ENCODE peak calls at places on chromosomes 1 and 21, in nine cellular contexts. One of them, this sample, is unnamed.

GRCh38 chr1:157595356-157595755 is 2.5 kb downstream of the FCRL4 start:
- DNase-seq in NAMALWA: peak; percentile 67
- DNase-seq in HAP-1: no peak
- DNase-seq in Caki2: no peak
- DNase-seq in SK-MEL-5: no peak
- DNase-seq in GM04503: no peak
- DNase-seq in LHCN-M2: no peak
- DNase-seq in endodermal cell: no peak
- DNase-seq in G401: no peak
- DNase-seq in this sample: no peak

GRCh38 chr1:162301696-162302095 is 75.0 kb downstream of the SPATA46 start:
- DNase-seq in NAMALWA: no peak
- DNase-seq in HAP-1: no peak
- DNase-seq in Caki2: no peak
- DNase-seq in SK-MEL-5: no peak
- DNase-seq in GM04503: no peak
- DNase-seq in LHCN-M2: no peak
- DNase-seq in endodermal cell: no peak
- DNase-seq in G401: peak; percentile 55
- DNase-seq in this sample: no peak

GRCh38 chr1:167052389-167052788 is 37.8 kb downstream of the GPA33 start:
- DNase-seq in NAMALWA: peak; percentile 47
- DNase-seq in HAP-1: peak; percentile 48
- DNase-seq in Caki2: no peak
- DNase-seq in SK-MEL-5: peak; percentile 60
- DNase-seq in GM04503: no peak
- DNase-seq in LHCN-M2: no peak
- DNase-seq in endodermal cell: peak; percentile 86
- DNase-seq in G401: no peak
- DNase-seq in this sample: no peak

GRCh38 chr1:33301273-33301984 is 19.5 kb downstream of the A3GALT2 start:
- DNase-seq in NAMALWA: no peak
- DNase-seq in HAP-1: no peak
- DNase-seq in Caki2: no peak
- DNase-seq in SK-MEL-5: peak; percentile 89
- DNase-seq in GM04503: no peak
- DNase-seq in LHCN-M2: no peak
- DNase-seq in endodermal cell: no peak
- DNase-seq in G401: no peak
- DNase-seq in this sample: no peak

GRCh38 chr1:21638531-21639341 is 30.4 kb downstream of the RAP1GAP start:
- DNase-seq in NAMALWA: no peak
- DNase-seq in HAP-1: no peak
- DNase-seq in Caki2: peak; percentile 99
- DNase-seq in SK-MEL-5: peak; percentile 14
- DNase-seq in GM04503: no peak
- DNase-seq in LHCN-M2: peak; percentile 22
- DNase-seq in endodermal cell: peak; percentile 82
- DNase-seq in G401: no peak
- DNase-seq in this sample: no peak

GRCh38 chr1:157992031-157992568 is 1.3 kb upstream of the KIRREL1 start:
- DNase-seq in NAMALWA: peak; percentile 75
- DNase-seq in HAP-1: peak; percentile 84
- DNase-seq in Caki2: peak; percentile 74
- DNase-seq in SK-MEL-5: peak; percentile 71
- DNase-seq in GM04503: no peak
- DNase-seq in LHCN-M2: peak; percentile 64
- DNase-seq in endodermal cell: peak; percentile 91
- DNase-seq in G401: peak; percentile 37
- DNase-seq in this sample: no peak

GRCh38 chr1:154767315-154768240 is 102.5 kb downstream of the KCNN3 start:
- DNase-seq in NAMALWA: no peak
- DNase-seq in HAP-1: no peak
- DNase-seq in Caki2: peak; percentile 31
- DNase-seq in SK-MEL-5: peak; percentile 91
- DNase-seq in GM04503: peak; percentile 18
- DNase-seq in LHCN-M2: peak; percentile 46
- DNase-seq in endodermal cell: no peak
- DNase-seq in G401: peak; percentile 12
- DNase-seq in this sample: no peak

GRCh38 chr1:182430263-182431068 is 19.5 kb upstream of the RGSL1 start:
- DNase-seq in NAMALWA: peak; percentile 51
- DNase-seq in HAP-1: no peak
- DNase-seq in Caki2: no peak
- DNase-seq in SK-MEL-5: no peak
- DNase-seq in GM04503: no peak
- DNase-seq in LHCN-M2: no peak
- DNase-seq in endodermal cell: no peak
- DNase-seq in G401: no peak
- DNase-seq in this sample: peak; percentile 29

GRCh38 chr1:154745286-154745731 is 124.8 kb downstream of the KCNN3 start:
- DNase-seq in NAMALWA: no peak
- DNase-seq in HAP-1: no peak
- DNase-seq in Caki2: no peak
- DNase-seq in SK-MEL-5: no peak
- DNase-seq in GM04503: no peak
- DNase-seq in LHCN-M2: no peak
- DNase-seq in endodermal cell: peak; percentile 35
- DNase-seq in G401: no peak
- DNase-seq in this sample: peak; percentile 24

GRCh38 chr1:9078035-9078948 is 8.9 kb upstream of the SLC2A5 start:
- DNase-seq in NAMALWA: peak; percentile 48
- DNase-seq in HAP-1: peak; percentile 58
- DNase-seq in Caki2: peak; percentile 28
- DNase-seq in SK-MEL-5: peak; percentile 16
- DNase-seq in GM04503: no peak
- DNase-seq in LHCN-M2: peak; percentile 77
- DNase-seq in endodermal cell: no peak
- DNase-seq in G401: no peak
- DNase-seq in this sample: no peak

GRCh38 chr1:156524481-156524869 is 23.9 kb upstream of the MEF2D start:
- DNase-seq in NAMALWA: peak; percentile 86
- DNase-seq in HAP-1: no peak
- DNase-seq in Caki2: no peak
- DNase-seq in SK-MEL-5: no peak
- DNase-seq in GM04503: no peak
- DNase-seq in LHCN-M2: no peak
- DNase-seq in endodermal cell: no peak
- DNase-seq in G401: no peak
- DNase-seq in this sample: no peak

GRCh38 chr1:201640624-201641023 is 101.7 kb downstream of the NAV1 start:
- DNase-seq in NAMALWA: no peak
- DNase-seq in HAP-1: no peak
- DNase-seq in Caki2: no peak
- DNase-seq in SK-MEL-5: no peak
- DNase-seq in GM04503: peak; percentile 73
- DNase-seq in LHCN-M2: no peak
- DNase-seq in endodermal cell: no peak
- DNase-seq in G401: no peak
- DNase-seq in this sample: no peak

GRCh38 chr1:234871710-234872262 is 256.9 kb downstream of the TOMM20 start:
- DNase-seq in NAMALWA: no peak
- DNase-seq in HAP-1: no peak
- DNase-seq in Caki2: no peak
- DNase-seq in SK-MEL-5: no peak
- DNase-seq in GM04503: no peak
- DNase-seq in LHCN-M2: peak; percentile 92
- DNase-seq in endodermal cell: peak; percentile 70
- DNase-seq in G401: no peak
- DNase-seq in this sample: no peak

GRCh38 chr21:18549214-18549905 is 145.8 kb upstream of the TMPRSS15 start:
- DNase-seq in NAMALWA: no peak
- DNase-seq in HAP-1: no peak
- DNase-seq in Caki2: no peak
- DNase-seq in SK-MEL-5: no peak
- DNase-seq in GM04503: no peak
- DNase-seq in LHCN-M2: peak; percentile 76
- DNase-seq in endodermal cell: no peak
- DNase-seq in G401: no peak
- DNase-seq in this sample: no peak

GRCh38 chr1:235831148-235831547 is 35.6 kb downstream of the LYST start:
- DNase-seq in NAMALWA: no peak
- DNase-seq in HAP-1: no peak
- DNase-seq in Caki2: peak; percentile 16
- DNase-seq in SK-MEL-5: peak; percentile 69
- DNase-seq in GM04503: peak; percentile 20
- DNase-seq in LHCN-M2: peak; percentile 65
- DNase-seq in endodermal cell: no peak
- DNase-seq in G401: peak; percentile 84
- DNase-seq in this sample: no peak

GRCh38 chr1:1148569-1148968 is 25.1 kb upstream of the TTLL10 start:
- DNase-seq in NAMALWA: no peak
- DNase-seq in HAP-1: no peak
- DNase-seq in Caki2: no peak
- DNase-seq in SK-MEL-5: no peak
- DNase-seq in GM04503: no peak
- DNase-seq in LHCN-M2: no peak
- DNase-seq in endodermal cell: no peak
- DNase-seq in G401: no peak
- DNase-seq in this sample: no peak

GRCh38 chr21:40616377-40616704 is 230.6 kb downstream of the DSCAM start:
- DNase-seq in NAMALWA: no peak
- DNase-seq in HAP-1: no peak
- DNase-seq in Caki2: no peak
- DNase-seq in SK-MEL-5: no peak
- DNase-seq in GM04503: no peak
- DNase-seq in LHCN-M2: no peak
- DNase-seq in endodermal cell: no peak
- DNase-seq in G401: no peak
- DNase-seq in this sample: no peak

GRCh38 chr1:16131636-16132324 is 24.1 kb downstream of the EPHA2 start:
- DNase-seq in NAMALWA: no peak
- DNase-seq in HAP-1: no peak
- DNase-seq in Caki2: no peak
- DNase-seq in SK-MEL-5: no peak
- DNase-seq in GM04503: no peak
- DNase-seq in LHCN-M2: no peak
- DNase-seq in endodermal cell: no peak
- DNase-seq in G401: no peak
- DNase-seq in this sample: no peak

GRCh38 chr1:109880961-109881894 is 29.4 kb upstream of the CSF1 start:
- DNase-seq in NAMALWA: no peak
- DNase-seq in HAP-1: no peak
- DNase-seq in Caki2: no peak
- DNase-seq in SK-MEL-5: no peak
- DNase-seq in GM04503: no peak
- DNase-seq in LHCN-M2: no peak
- DNase-seq in endodermal cell: no peak
- DNase-seq in G401: no peak
- DNase-seq in this sample: no peak

GRCh38 chr1:83499998-83500397 is 498.9 kb downstream of the TTLL7 start:
- DNase-seq in NAMALWA: no peak
- DNase-seq in HAP-1: no peak
- DNase-seq in Caki2: no peak
- DNase-seq in SK-MEL-5: no peak
- DNase-seq in GM04503: no peak
- DNase-seq in LHCN-M2: no peak
- DNase-seq in endodermal cell: no peak
- DNase-seq in G401: no peak
- DNase-seq in this sample: no peak

GRCh38 chr21:25582888-25583287 is 24.4 kb downstream of the MRPL39 start:
- DNase-seq in NAMALWA: no peak
- DNase-seq in HAP-1: no peak
- DNase-seq in Caki2: no peak
- DNase-seq in SK-MEL-5: no peak
- DNase-seq in GM04503: no peak
- DNase-seq in LHCN-M2: no peak
- DNase-seq in endodermal cell: no peak
- DNase-seq in G401: no peak
- DNase-seq in this sample: no peak

GRCh38 chr21:17673261-17674020 is 60.7 kb upstream of the BTG3 start:
- DNase-seq in NAMALWA: no peak
- DNase-seq in HAP-1: peak; percentile 44
- DNase-seq in Caki2: no peak
- DNase-seq in SK-MEL-5: peak; percentile 84
- DNase-seq in GM04503: no peak
- DNase-seq in LHCN-M2: peak; percentile 2
- DNase-seq in endodermal cell: no peak
- DNase-seq in G401: no peak
- DNase-seq in this sample: no peak

GRCh38 chr1:229124471-229125198 is 146.3 kb upstream of the RAB4A start:
- DNase-seq in NAMALWA: no peak
- DNase-seq in HAP-1: no peak
- DNase-seq in Caki2: no peak
- DNase-seq in SK-MEL-5: peak; percentile 20
- DNase-seq in GM04503: no peak
- DNase-seq in LHCN-M2: no peak
- DNase-seq in endodermal cell: no peak
- DNase-seq in G401: peak; percentile 20
- DNase-seq in this sample: no peak

GRCh38 chr1:62327360-62328051 is 8.3 kb upstream of the KANK4 start:
- DNase-seq in NAMALWA: no peak
- DNase-seq in HAP-1: no peak
- DNase-seq in Caki2: no peak
- DNase-seq in SK-MEL-5: no peak
- DNase-seq in GM04503: no peak
- DNase-seq in LHCN-M2: no peak
- DNase-seq in endodermal cell: peak; percentile 82
- DNase-seq in G401: no peak
- DNase-seq in this sample: no peak

GRCh38 chr1:228029281-228029680 is 22.5 kb downstream of the WNT3A start:
- DNase-seq in NAMALWA: no peak
- DNase-seq in HAP-1: no peak
- DNase-seq in Caki2: no peak
- DNase-seq in SK-MEL-5: no peak
- DNase-seq in GM04503: no peak
- DNase-seq in LHCN-M2: no peak
- DNase-seq in endodermal cell: peak; percentile 28
- DNase-seq in G401: no peak
- DNase-seq in this sample: no peak

GRCh38 chr21:18387994-18388393 is 15.6 kb downstream of the TMPRSS15 start:
- DNase-seq in NAMALWA: peak; percentile 55
- DNase-seq in HAP-1: no peak
- DNase-seq in Caki2: no peak
- DNase-seq in SK-MEL-5: peak; percentile 13
- DNase-seq in GM04503: no peak
- DNase-seq in LHCN-M2: peak; percentile 25
- DNase-seq in endodermal cell: no peak
- DNase-seq in G401: no peak
- DNase-seq in this sample: no peak

GRCh38 chr1:232980336-232980978 is 30.0 kb downstream of the NTPCR start:
- DNase-seq in NAMALWA: no peak
- DNase-seq in HAP-1: no peak
- DNase-seq in Caki2: no peak
- DNase-seq in SK-MEL-5: no peak
- DNase-seq in GM04503: no peak
- DNase-seq in LHCN-M2: no peak
- DNase-seq in endodermal cell: peak; percentile 78
- DNase-seq in G401: peak; percentile 75
- DNase-seq in this sample: no peak

GRCh38 chr21:31236528-31236927 is 107.5 kb downstream of the TIAM1 start:
- DNase-seq in NAMALWA: no peak
- DNase-seq in HAP-1: no peak
- DNase-seq in Caki2: no peak
- DNase-seq in SK-MEL-5: no peak
- DNase-seq in GM04503: no peak
- DNase-seq in LHCN-M2: peak; percentile 41
- DNase-seq in endodermal cell: no peak
- DNase-seq in G401: peak; percentile 54
- DNase-seq in this sample: no peak

This sample was measured in central memory CD8-positive, alpha-beta T cell.